ENCODE peak calls at places on chromosome 2, in five cellular contexts. A is psoas muscle, J is brain microvascular endothelial cell, P is B cell, O is PC-9. G is an unnamed sample.

GRCh38 chr2:96122391-96122790 is 6.0 kb upstream of the ADRA2B start:
- DNase-seq in A (no peak), J (no peak), P (no peak), O (no peak), G (no peak)

GRCh38 chr2:111522231-111522768 is 361.7 kb downstream of the ANAPC1 start:
- DNase-seq in A (no peak), J (no peak), P (no peak), O (no peak), G (no peak)

GRCh38 chr2:100213595-100213994 is 71.2 kb upstream of the AFF3 start:
- DNase-seq in A (peak; percentile 72), J (no peak), P (no peak), O (no peak), G (no peak)

GRCh38 chr2:184351126-184351525 is 247.2 kb upstream of the ZNF804A start:
- DNase-seq in A (no peak), J (no peak), P (no peak), O (no peak), G (no peak)

GRCh38 chr2:25367296-25367695 is 25.6 kb upstream of the DNMT3A start:
- DNase-seq in A (no peak), J (no peak), P (no peak), O (no peak), G (no peak)

GRCh38 chr2:29455202-29455885 is 340.1 kb downstream of the CLIP4 start:
- DNase-seq in A (no peak), J (peak; percentile 14), P (no peak), O (no peak), G (no peak)

GRCh38 chr2:207828361-207829057 is 58.8 kb upstream of the FZD5 start:
- DNase-seq in A (no peak), J (no peak), P (no peak), O (peak; percentile 52), G (no peak)

GRCh38 chr2:191657977-191658376 is 20.0 kb upstream of the NABP1 start:
- DNase-seq in A (no peak), J (peak; percentile 28), P (no peak), O (no peak), G (no peak)

GRCh38 chr2:171187819-171188218 is 27.1 kb upstream of the TLK1 start:
- DNase-seq in A (no peak), J (no peak), P (no peak), O (no peak), G (no peak)

GRCh38 chr2:30422437-30422805 is 24.6 kb upstream of the LCLAT1 start:
- DNase-seq in A (no peak), J (peak; percentile 56), P (peak; percentile 71), O (no peak), G (no peak)

GRCh38 chr2:206049387-206049786 is 36.6 kb downstream of the INO80D start:
- DNase-seq in A (no peak), J (no peak), P (no peak), O (no peak), G (no peak)

GRCh38 chr2:191650896-191651773 is 26.8 kb upstream of the NABP1 start:
- DNase-seq in A (no peak), J (no peak), P (no peak), O (no peak), G (no peak)

GRCh38 chr2:26299488-26300092 is 46.4 kb upstream of the SELENOI start:
- DNase-seq in A (no peak), J (peak; percentile 55), P (peak; percentile 28), O (peak; percentile 55), G (peak; percentile 45)

GRCh38 chr2:65057391-65058052 is 1.3 kb downstream of the CEP68 start:
- DNase-seq in A (no peak), J (no peak), P (no peak), O (peak; percentile 41), G (no peak)

GRCh38 chr2:124283090-124283489 is 258.0 kb downstream of the CNTNAP5 start:
- DNase-seq in A (no peak), J (no peak), P (no peak), O (no peak), G (no peak)

GRCh38 chr2:234950730-234951385 is 959 bp upstream of the SH3BP4 start:
- DNase-seq in A (no peak), J (peak; percentile 58), P (peak; percentile 37), O (peak; percentile 29), G (no peak)

GRCh38 chr2:138501427-138502252 is at the start of gene SPOPL:
- DNase-seq in A (peak; percentile 97), J (peak; percentile 83), P (peak; percentile 93), O (peak; percentile 93), G (peak; percentile 92)

GRCh38 chr2:7027961-7028655 is 110.9 kb downstream of the RNF144A start:
- DNase-seq in A (no peak), J (no peak), P (no peak), O (no peak), G (no peak)

GRCh38 chr2:190947711-190948251 is 66.2 kb downstream of the STAT1 start:
- DNase-seq in A (no peak), J (peak; percentile 62), P (peak; percentile 33), O (peak; percentile 35), G (no peak)

GRCh38 chr2:240560084-240560479 is at the start of gene DUSP28:
- DNase-seq in A (peak; percentile 97), J (peak; percentile 78), P (peak; percentile 97), O (peak; percentile 96), G (peak; percentile 92)

GRCh38 chr2:207337234-207338219 is 171.8 kb upstream of the KLF7 start:
- DNase-seq in A (no peak), J (peak; percentile 59), P (peak; percentile 17), O (no peak), G (no peak)

GRCh38 chr2:120564213-120565094 is 171.2 kb upstream of the GLI2 start:
- DNase-seq in A (no peak), J (no peak), P (no peak), O (peak; percentile 58), G (no peak)

GRCh38 chr2:82027901-82028570 is 1723.5 kb upstream of the LRRTM1 start:
- DNase-seq in A (no peak), J (no peak), P (no peak), O (no peak), G (no peak)

GRCh38 chr2:165872101-165872791 is 78.2 kb upstream of the GALNT3 start:
- DNase-seq in A (no peak), J (no peak), P (no peak), O (no peak), G (no peak)

GRCh38 chr2:237118025-237118424 is 32.3 kb downstream of the COPS8 start:
- DNase-seq in A (no peak), J (no peak), P (no peak), O (no peak), G (no peak)

GRCh38 chr2:230299618-230300017 is 27.4 kb upstream of the SP140L start:
- DNase-seq in A (no peak), J (no peak), P (no peak), O (no peak), G (no peak)

GRCh38 chr2:145273840-145274239 is 753.9 kb upstream of the ZEB2 start:
- DNase-seq in A (no peak), J (no peak), P (no peak), O (no peak), G (no peak)

GRCh38 chr2:20422679-20423271 is 24.1 kb upstream of the RHOB start:
- DNase-seq in A (no peak), J (no peak), P (no peak), O (no peak), G (no peak)

GRCh38 chr2:207796585-207797350 is 27.1 kb upstream of the FZD5 start:
- DNase-seq in A (peak; percentile 50), J (no peak), P (no peak), O (peak; percentile 37), G (peak; percentile 82)

G was measured in lung.